ENCODE peak calls at places on chromosomes 4 and X, in six cellular contexts. One of them, this sample, is unnamed.

GRCh38 chrX:39162322-39162721 is 361.1 kb downstream of the MID1IP1 start:
- DNase-seq in left ventricle myocardium inferior: peak; percentile 14
- DNase-seq in CD8-positive, alpha-beta T cell: peak; percentile 54
- DNase-seq in NB4: no peak
- DNase-seq in stomach: no peak
- DNase-seq in Panc1: no peak
- DNase-seq in this sample: no peak

GRCh38 chrX:105645667-105646354 is 176.5 kb upstream of the NRK start:
- DNase-seq in left ventricle myocardium inferior: no peak
- DNase-seq in CD8-positive, alpha-beta T cell: no peak
- DNase-seq in NB4: no peak
- DNase-seq in stomach: no peak
- DNase-seq in Panc1: no peak
- DNase-seq in this sample: no peak

GRCh38 chr4:100147684-100148083 is 42.6 kb downstream of the DDIT4L start:
- DNase-seq in left ventricle myocardium inferior: no peak
- DNase-seq in CD8-positive, alpha-beta T cell: no peak
- DNase-seq in NB4: no peak
- DNase-seq in stomach: no peak
- DNase-seq in Panc1: no peak
- DNase-seq in this sample: no peak

GRCh38 chrX:39204945-39205344 is 403.7 kb downstream of the MID1IP1 start:
- DNase-seq in left ventricle myocardium inferior: no peak
- DNase-seq in CD8-positive, alpha-beta T cell: no peak
- DNase-seq in NB4: no peak
- DNase-seq in stomach: no peak
- DNase-seq in Panc1: no peak
- DNase-seq in this sample: no peak

GRCh38 chr4:174047363-174047762 is 236.1 kb downstream of the FBXO8 start:
- DNase-seq in left ventricle myocardium inferior: no peak
- DNase-seq in CD8-positive, alpha-beta T cell: no peak
- DNase-seq in NB4: no peak
- DNase-seq in stomach: no peak
- DNase-seq in Panc1: no peak
- DNase-seq in this sample: no peak

GRCh38 chr4:177380730-177381287 is 61.4 kb downstream of the AGA start:
- DNase-seq in left ventricle myocardium inferior: no peak
- DNase-seq in CD8-positive, alpha-beta T cell: no peak
- DNase-seq in NB4: peak; percentile 41
- DNase-seq in stomach: no peak
- DNase-seq in Panc1: no peak
- DNase-seq in this sample: no peak

GRCh38 chr4:61320154-61320553 is 120.0 kb downstream of the ADGRL3 start:
- DNase-seq in left ventricle myocardium inferior: no peak
- DNase-seq in CD8-positive, alpha-beta T cell: no peak
- DNase-seq in NB4: no peak
- DNase-seq in stomach: no peak
- DNase-seq in Panc1: no peak
- DNase-seq in this sample: no peak

GRCh38 chr4:128573781-128574508 is 235.6 kb upstream of the JADE1 start:
- DNase-seq in left ventricle myocardium inferior: no peak
- DNase-seq in CD8-positive, alpha-beta T cell: no peak
- DNase-seq in NB4: no peak
- DNase-seq in stomach: no peak
- DNase-seq in Panc1: no peak
- DNase-seq in this sample: no peak

GRCh38 chr4:8586671-8587468 is 5.7 kb upstream of the CPZ start:
- DNase-seq in left ventricle myocardium inferior: no peak
- DNase-seq in CD8-positive, alpha-beta T cell: no peak
- DNase-seq in NB4: no peak
- DNase-seq in stomach: no peak
- DNase-seq in Panc1: no peak
- DNase-seq in this sample: no peak

GRCh38 chrX:122739770-122740169 is 444.3 kb upstream of the GRIA3 start:
- DNase-seq in left ventricle myocardium inferior: no peak
- DNase-seq in CD8-positive, alpha-beta T cell: no peak
- DNase-seq in NB4: no peak
- DNase-seq in stomach: no peak
- DNase-seq in Panc1: no peak
- DNase-seq in this sample: no peak

GRCh38 chr4:6546681-6547447 is 28.1 kb upstream of the MAN2B2 start:
- DNase-seq in left ventricle myocardium inferior: no peak
- DNase-seq in CD8-positive, alpha-beta T cell: peak; percentile 49
- DNase-seq in NB4: peak; percentile 82
- DNase-seq in stomach: peak; percentile 44
- DNase-seq in Panc1: no peak
- DNase-seq in this sample: peak; percentile 37

GRCh38 chr4:123363729-123364128 is 32.9 kb upstream of the SPRY1 start:
- DNase-seq in left ventricle myocardium inferior: no peak
- DNase-seq in CD8-positive, alpha-beta T cell: no peak
- DNase-seq in NB4: no peak
- DNase-seq in stomach: no peak
- DNase-seq in Panc1: no peak
- DNase-seq in this sample: no peak

GRCh38 chr4:101039367-101039766 is 308.0 kb downstream of the PPP3CA start:
- DNase-seq in left ventricle myocardium inferior: no peak
- DNase-seq in CD8-positive, alpha-beta T cell: peak; percentile 60
- DNase-seq in NB4: no peak
- DNase-seq in stomach: no peak
- DNase-seq in Panc1: no peak
- DNase-seq in this sample: no peak

GRCh38 chr4:173698557-173699262 is 168.7 kb upstream of the HAND2 start:
- DNase-seq in left ventricle myocardium inferior: peak; percentile 60
- DNase-seq in CD8-positive, alpha-beta T cell: no peak
- DNase-seq in NB4: no peak
- DNase-seq in stomach: no peak
- DNase-seq in Panc1: no peak
- DNase-seq in this sample: no peak

GRCh38 chr4:7744131-7744804 is 195.4 kb downstream of the AFAP1 start:
- DNase-seq in left ventricle myocardium inferior: no peak
- DNase-seq in CD8-positive, alpha-beta T cell: no peak
- DNase-seq in NB4: no peak
- DNase-seq in stomach: no peak
- DNase-seq in Panc1: no peak
- DNase-seq in this sample: no peak

GRCh38 chrX:36462142-36462541 is 542.6 kb downstream of the CFAP47 start:
- DNase-seq in left ventricle myocardium inferior: no peak
- DNase-seq in CD8-positive, alpha-beta T cell: no peak
- DNase-seq in NB4: no peak
- DNase-seq in stomach: no peak
- DNase-seq in Panc1: no peak
- DNase-seq in this sample: no peak

GRCh38 chr4:156885374-156885773 is 86.2 kb downstream of the PDGFC start:
- DNase-seq in left ventricle myocardium inferior: no peak
- DNase-seq in CD8-positive, alpha-beta T cell: no peak
- DNase-seq in NB4: no peak
- DNase-seq in stomach: no peak
- DNase-seq in Panc1: no peak
- DNase-seq in this sample: no peak

GRCh38 chr4:54281060-54281781 is 52.1 kb downstream of the PDGFRA start:
- DNase-seq in left ventricle myocardium inferior: peak; percentile 81
- DNase-seq in CD8-positive, alpha-beta T cell: no peak
- DNase-seq in NB4: no peak
- DNase-seq in stomach: peak; percentile 92
- DNase-seq in Panc1: no peak
- DNase-seq in this sample: peak; percentile 90

GRCh38 chr4:37835031-37835430 is 8.5 kb downstream of the PGM2 start:
- DNase-seq in left ventricle myocardium inferior: no peak
- DNase-seq in CD8-positive, alpha-beta T cell: no peak
- DNase-seq in NB4: no peak
- DNase-seq in stomach: no peak
- DNase-seq in Panc1: no peak
- DNase-seq in this sample: no peak

GRCh38 chr4:54228064-54228527 is 997 bp upstream of the PDGFRA start:
- DNase-seq in left ventricle myocardium inferior: peak; percentile 80
- DNase-seq in CD8-positive, alpha-beta T cell: no peak
- DNase-seq in NB4: peak; percentile 40
- DNase-seq in stomach: peak; percentile 59
- DNase-seq in Panc1: peak; percentile 32
- DNase-seq in this sample: peak; percentile 68

GRCh38 chr4:96407651-96408342 is 567.9 kb downstream of the PDHA2 start:
- DNase-seq in left ventricle myocardium inferior: no peak
- DNase-seq in CD8-positive, alpha-beta T cell: no peak
- DNase-seq in NB4: no peak
- DNase-seq in stomach: no peak
- DNase-seq in Panc1: no peak
- DNase-seq in this sample: no peak

GRCh38 chr4:3864736-3865721 is 98.8 kb downstream of the ADRA2C start:
- DNase-seq in left ventricle myocardium inferior: no peak
- DNase-seq in CD8-positive, alpha-beta T cell: peak; percentile 8
- DNase-seq in NB4: no peak
- DNase-seq in stomach: no peak
- DNase-seq in Panc1: no peak
- DNase-seq in this sample: no peak

GRCh38 chr4:2489841-2490552 is 21.1 kb downstream of the RNF4 start:
- DNase-seq in left ventricle myocardium inferior: no peak
- DNase-seq in CD8-positive, alpha-beta T cell: no peak
- DNase-seq in NB4: no peak
- DNase-seq in stomach: no peak
- DNase-seq in Panc1: no peak
- DNase-seq in this sample: no peak

GRCh38 chr4:1462009-1462767 is 55.9 kb upstream of the NKX1-1 start:
- DNase-seq in left ventricle myocardium inferior: no peak
- DNase-seq in CD8-positive, alpha-beta T cell: no peak
- DNase-seq in NB4: no peak
- DNase-seq in stomach: no peak
- DNase-seq in Panc1: no peak
- DNase-seq in this sample: no peak

GRCh38 chr4:110840221-110840654 is 217.4 kb upstream of the PITX2 start:
- DNase-seq in left ventricle myocardium inferior: no peak
- DNase-seq in CD8-positive, alpha-beta T cell: no peak
- DNase-seq in NB4: no peak
- DNase-seq in stomach: no peak
- DNase-seq in Panc1: no peak
- DNase-seq in this sample: no peak

GRCh38 chr4:22515888-22516541 is at the start of gene ADGRA3:
- DNase-seq in left ventricle myocardium inferior: peak; percentile 79
- DNase-seq in CD8-positive, alpha-beta T cell: peak; percentile 26
- DNase-seq in NB4: peak; percentile 59
- DNase-seq in stomach: peak; percentile 81
- DNase-seq in Panc1: no peak
- DNase-seq in this sample: peak; percentile 83

GRCh38 chrX:132958086-132958703 is at the start of gene HS6ST2:
- DNase-seq in left ventricle myocardium inferior: no peak
- DNase-seq in CD8-positive, alpha-beta T cell: no peak
- DNase-seq in NB4: no peak
- DNase-seq in stomach: no peak
- DNase-seq in Panc1: no peak
- DNase-seq in this sample: peak; percentile 49

GRCh38 chr4:188107931-188108843 is 1.2 kb downstream of the TRIML2 start:
- DNase-seq in left ventricle myocardium inferior: no peak
- DNase-seq in CD8-positive, alpha-beta T cell: no peak
- DNase-seq in NB4: no peak
- DNase-seq in stomach: no peak
- DNase-seq in Panc1: no peak
- DNase-seq in this sample: no peak

GRCh38 chr4:41349021-41349420 is 92.3 kb downstream of the UCHL1 start:
- DNase-seq in left ventricle myocardium inferior: no peak
- DNase-seq in CD8-positive, alpha-beta T cell: no peak
- DNase-seq in NB4: no peak
- DNase-seq in stomach: no peak
- DNase-seq in Panc1: no peak
- DNase-seq in this sample: no peak

GRCh38 chrX:1178580-1179057 is 33.8 kb downstream of the CRLF2 start:
- DNase-seq in left ventricle myocardium inferior: no peak
- DNase-seq in CD8-positive, alpha-beta T cell: no peak
- DNase-seq in NB4: peak; percentile 24
- DNase-seq in stomach: no peak
- DNase-seq in Panc1: no peak
- DNase-seq in this sample: no peak

GRCh38 chr4:108607426-108607825 is 12.9 kb upstream of the RPL34 start:
- DNase-seq in left ventricle myocardium inferior: no peak
- DNase-seq in CD8-positive, alpha-beta T cell: no peak
- DNase-seq in NB4: no peak
- DNase-seq in stomach: no peak
- DNase-seq in Panc1: no peak
- DNase-seq in this sample: no peak

DNA sequence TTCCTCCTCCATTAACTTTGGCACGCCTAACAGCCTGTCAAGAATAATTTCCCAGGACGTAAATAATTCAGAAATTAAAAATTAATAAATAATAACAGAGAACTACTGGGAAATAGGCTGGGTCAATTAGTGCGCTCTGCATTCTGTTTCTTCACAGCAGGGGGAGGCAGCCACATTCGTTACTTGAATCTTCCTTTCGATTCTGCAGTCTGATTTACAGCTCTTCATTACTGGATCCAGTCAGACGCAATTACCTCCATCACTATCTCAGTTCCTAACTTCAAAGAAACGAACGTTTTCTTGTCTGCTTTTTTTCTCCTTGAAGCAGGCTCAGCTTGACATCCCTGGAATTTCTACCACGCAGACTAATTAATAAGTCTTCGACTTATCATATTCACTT is 9.0 kb upstream of the RPL34 start:
- DNase-seq in left ventricle myocardium inferior: no peak
- DNase-seq in CD8-positive, alpha-beta T cell: no peak
- DNase-seq in NB4: no peak
- DNase-seq in stomach: no peak
- DNase-seq in Panc1: no peak
- DNase-seq in this sample: no peak
- H3K4me3 ChIP-seq in left ventricle myocardium inferior: peak overlapping the region; percentile 50
- H3K4me3 ChIP-seq in CD8-positive, alpha-beta T cell: no peak overlapping the region
- H3K4me3 ChIP-seq in NB4: no peak overlapping the region
- H3K4me3 ChIP-seq in stomach: no peak overlapping the region
- H3K4me3 ChIP-seq in Panc1: no peak overlapping the region
- H3K4me3 ChIP-seq in this sample: no peak overlapping the region

GRCh38 chr4:118740869-118741268 is 55.7 kb downstream of the METTL14 start:
- DNase-seq in left ventricle myocardium inferior: no peak
- DNase-seq in CD8-positive, alpha-beta T cell: no peak
- DNase-seq in NB4: peak; percentile 22
- DNase-seq in stomach: no peak
- DNase-seq in Panc1: no peak
- DNase-seq in this sample: no peak
- H3K4me3 ChIP-seq in left ventricle myocardium inferior: peak overlapping the region; percentile 40
- H3K4me3 ChIP-seq in CD8-positive, alpha-beta T cell: no peak overlapping the region
- H3K4me3 ChIP-seq in NB4: no peak overlapping the region
- H3K4me3 ChIP-seq in stomach: no peak overlapping the region
- H3K4me3 ChIP-seq in Panc1: no peak overlapping the region
- H3K4me3 ChIP-seq in this sample: no peak overlapping the region

GRCh38 chrX:78614264-78614663 is 44.9 kb downstream of the RTL3 start:
- DNase-seq in left ventricle myocardium inferior: no peak
- DNase-seq in CD8-positive, alpha-beta T cell: no peak
- DNase-seq in NB4: no peak
- DNase-seq in stomach: no peak
- DNase-seq in Panc1: no peak
- DNase-seq in this sample: no peak
- H3K4me3 ChIP-seq in left ventricle myocardium inferior: no peak overlapping the region
- H3K4me3 ChIP-seq in CD8-positive, alpha-beta T cell: no peak overlapping the region
- H3K4me3 ChIP-seq in NB4: no peak overlapping the region
- H3K4me3 ChIP-seq in stomach: no peak overlapping the region
- H3K4me3 ChIP-seq in Panc1: no peak overlapping the region
- H3K4me3 ChIP-seq in this sample: no peak overlapping the region

DNA sequence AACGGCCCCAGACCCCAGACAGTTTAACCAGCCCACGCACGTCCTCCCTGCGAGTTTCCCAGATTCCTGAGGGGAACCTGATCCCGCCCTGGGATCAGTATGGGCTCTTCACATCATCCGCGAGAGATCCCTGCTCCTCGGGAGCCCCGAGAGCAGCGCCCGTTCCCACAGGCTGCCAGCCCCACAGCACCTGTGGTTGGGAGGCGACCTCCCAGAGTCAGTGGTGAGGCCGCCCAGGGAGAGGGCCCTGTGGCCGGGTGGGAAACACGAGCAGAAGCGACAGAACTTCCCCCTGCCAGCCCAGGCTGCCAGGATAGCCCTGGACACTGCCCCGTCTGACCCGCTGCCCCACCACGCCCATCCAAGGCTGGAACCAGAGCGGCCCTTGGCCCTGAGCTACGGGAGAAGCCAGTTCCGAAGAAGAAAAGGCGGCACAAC is 32.8 kb downstream of the TSC22D3 start:
- DNase-seq in left ventricle myocardium inferior: no peak
- DNase-seq in CD8-positive, alpha-beta T cell: no peak
- DNase-seq in NB4: no peak
- DNase-seq in stomach: peak; percentile 42
- DNase-seq in Panc1: no peak
- DNase-seq in this sample: no peak
- H3K4me3 ChIP-seq in left ventricle myocardium inferior: peak overlapping the region; percentile 49
- H3K4me3 ChIP-seq in CD8-positive, alpha-beta T cell: peak overlapping the region; percentile 33
- H3K4me3 ChIP-seq in NB4: no peak overlapping the region
- H3K4me3 ChIP-seq in stomach: no peak overlapping the region
- H3K4me3 ChIP-seq in Panc1: no peak overlapping the region
- H3K4me3 ChIP-seq in this sample: no peak overlapping the region

This sample was measured in body of pancreas.